ENCODE peak calls at places on chromosomes 6 and 20, in seven cellular contexts. F, R, A, P, J, U and X are unnamed samples.

GRCh38 chr6:107114872-107115694 is at the start of gene BEND3:
- DNase-seq in A (no peak), P (peak; percentile 40), R (peak; percentile 35), F (no peak), J (peak; percentile 47), U (no peak), X (peak; percentile 53)

GRCh38 chr6:109062756-109063352 is 31.8 kb downstream of the SESN1 start:
- DNase-seq in A (no peak), R (no peak), P (no peak), U (no peak), J (no peak), F (no peak), X (no peak)

GRCh38 chr20:13147071-13147961 is 73.8 kb upstream of the ISM1 start:
- DNase-seq in J (no peak), U (no peak), R (no peak), F (no peak), A (no peak), P (no peak), X (no peak)

GRCh38 chr6:133298801-133299200 is 57.6 kb downstream of the EYA4 start:
- DNase-seq in J (no peak), U (no peak), F (no peak), A (no peak), R (no peak), P (no peak), X (no peak)

GRCh38 chr6:111888928-111889696 is 15.9 kb upstream of the FYN start:
- DNase-seq in F (no peak), P (peak; percentile 34), A (no peak), R (no peak), U (peak; percentile 30), J (peak; percentile 52), X (no peak)

GRCh38 chr6:144064402-144064830 is 31.0 kb downstream of the SF3B5 start:
- DNase-seq in F (peak; percentile 42), J (peak; percentile 43), A (no peak), R (peak; percentile 39), U (no peak), P (peak; percentile 31), X (peak; percentile 39)

GRCh38 chr6:119148102-119148824 is 69.8 kb upstream of the FAM184A start:
- DNase-seq in U (peak; percentile 83), F (no peak), J (peak; percentile 91), R (peak; percentile 14), P (no peak), A (no peak), X (peak; percentile 70)

GRCh38 chr6:136989591-136990578 is 54.9 kb downstream of the IL20RA start:
- DNase-seq in J (peak; percentile 28), U (no peak), R (no peak), F (no peak), A (no peak), P (peak; percentile 48), X (peak; percentile 25)

GRCh38 chr6:166988674-166989201 is 10.5 kb upstream of the CEP43 start:
- DNase-seq in A (no peak), U (no peak), J (no peak), F (no peak), R (no peak), P (no peak), X (no peak)

GRCh38 chr6:33160728-33161323 is 31.4 kb downstream of the COL11A2 start:
- DNase-seq in R (no peak), U (peak; percentile 84), A (no peak), J (peak; percentile 92), F (peak; percentile 68), P (no peak), X (no peak)

GRCh38 chr6:15061176-15061575 is 184.7 kb upstream of the JARID2 start:
- DNase-seq in J (no peak), R (no peak), P (no peak), A (no peak), U (no peak), F (no peak), X (no peak)

GRCh38 chr6:168737481-168737880 is 296.5 kb downstream of the SMOC2 start:
- DNase-seq in F (no peak), U (no peak), J (peak; percentile 4), R (no peak), A (no peak), P (no peak), X (no peak)

GRCh38 chr6:130075879-130076278 is 57.5 kb downstream of the L3MBTL3 start:
- DNase-seq in P (no peak), F (no peak), R (no peak), U (peak; percentile 8), J (peak; percentile 49), A (no peak), X (no peak)

GRCh38 chr6:150395388-150396009 is 26.7 kb downstream of the IYD start:
- DNase-seq in F (peak; percentile 61), P (no peak), A (no peak), R (peak; percentile 23), U (peak; percentile 51), J (peak; percentile 80), X (peak; percentile 68)

GRCh38 chr20:62697468-62697912 is 11.1 kb upstream of the NTSR1 start:
- DNase-seq in F (no peak), J (no peak), U (no peak), P (no peak), A (no peak), R (no peak), X (no peak)

GRCh38 chr6:2432258-2432657 is 186.9 kb upstream of the GMDS start:
- DNase-seq in R (no peak), F (no peak), P (no peak), J (peak; percentile 95), A (no peak), U (peak; percentile 97), X (no peak)

GRCh38 chr6:33290459-33290858 is 1.1 kb downstream of the PFDN6 start:
- DNase-seq in F (no peak), P (no peak), A (no peak), J (no peak), U (no peak), R (no peak), X (no peak)

GRCh38 chr6:37516920-37517405 is 17.3 kb upstream of the CCDC167 start:
- DNase-seq in A (no peak), U (no peak), R (no peak), P (no peak), J (no peak), F (no peak), X (no peak)

GRCh38 chr6:160160929-160161646 is 39.5 kb downstream of the SLC22A1 start:
- DNase-seq in F (no peak), J (no peak), P (no peak), A (no peak), R (no peak), U (no peak), X (no peak)

GRCh38 chr6:166026586-166027126 is 141.0 kb downstream of the TBXT start:
- DNase-seq in U (no peak), F (no peak), R (no peak), A (no peak), P (peak; percentile 69), J (no peak), X (no peak)

GRCh38 chr6:3838992-3839867 is 9.9 kb upstream of the FAM50B start:
- DNase-seq in U (peak; percentile 57), R (no peak), J (peak; percentile 70), P (no peak), A (no peak), F (no peak), X (no peak)

GRCh38 chr20:57716893-57717292 is 7.1 kb upstream of the PMEPA1 start:
- DNase-seq in F (no peak), J (no peak), P (peak; percentile 62), A (no peak), R (no peak), U (no peak), X (no peak)

GRCh38 chr6:143513410-143513809 is 1.9 kb upstream of the FUCA2 start:
- DNase-seq in U (no peak), P (peak; percentile 18), R (peak; percentile 16), A (no peak), F (no peak), J (peak; percentile 36), X (peak; percentile 27)

GRCh38 chr6:115838763-115839401 is 221.8 kb downstream of the FRK start:
- DNase-seq in J (peak; percentile 59), A (no peak), R (no peak), P (no peak), F (no peak), U (peak; percentile 13), X (peak; percentile 46)

DNA sequence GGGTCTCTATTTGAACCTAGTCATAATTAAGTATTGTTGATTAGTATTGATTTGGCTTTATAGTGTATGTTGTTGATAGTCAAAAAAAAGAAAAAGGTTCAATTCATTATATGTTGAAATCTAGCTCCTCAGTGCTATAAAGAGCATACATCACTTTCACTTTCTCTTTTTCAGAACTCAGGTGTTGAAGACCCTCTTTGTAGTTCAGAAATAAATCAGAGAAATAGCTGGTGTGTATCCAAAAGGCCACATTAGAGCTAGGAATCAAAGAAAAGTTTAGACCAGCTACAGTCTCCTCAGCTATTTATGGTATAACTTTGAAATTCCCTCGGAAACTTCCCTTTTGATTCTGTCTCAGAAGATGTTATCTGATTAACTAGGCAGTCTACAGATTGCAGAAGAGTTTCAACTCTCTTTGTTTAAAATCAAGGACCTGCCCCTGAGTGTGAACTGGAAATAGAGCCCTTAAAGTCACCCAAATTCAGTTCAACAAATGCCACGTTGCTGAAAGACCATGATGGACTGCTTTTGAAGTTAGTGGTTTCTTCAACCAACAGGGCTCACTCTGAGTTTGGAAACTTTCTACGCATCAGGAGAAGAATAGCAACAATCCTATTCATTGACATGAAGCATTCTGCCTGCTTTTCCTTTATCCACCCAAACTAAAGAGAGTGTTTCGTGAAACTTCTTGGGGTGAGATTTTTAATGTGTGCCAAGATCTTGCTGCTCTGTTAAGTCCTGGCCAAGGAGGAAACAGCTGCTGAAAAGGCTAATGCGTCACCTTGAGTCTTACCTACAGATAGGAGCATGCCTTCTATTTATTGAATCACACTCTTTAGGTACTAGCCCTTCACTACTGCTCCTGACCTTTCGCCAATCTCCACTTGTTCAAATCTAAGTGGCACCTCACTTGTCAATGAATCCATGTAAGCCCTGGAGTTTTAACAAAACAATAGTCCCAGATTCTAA is 111.7 kb downstream of the TNFRSF21 start:
- DNase-seq in P (no peak), J (no peak), U (no peak), A (no peak), F (no peak), R (peak; percentile 20), X (no peak)
- H3K4me3 ChIP-seq in P (no peak overlapping the region), J (peak overlapping the region; percentile 25), U (peak overlapping the region; percentile 51), A (no peak overlapping the region), F (no peak overlapping the region), R (peak overlapping the region; percentile 24), X (peak overlapping the region; percentile 5)

DNA sequence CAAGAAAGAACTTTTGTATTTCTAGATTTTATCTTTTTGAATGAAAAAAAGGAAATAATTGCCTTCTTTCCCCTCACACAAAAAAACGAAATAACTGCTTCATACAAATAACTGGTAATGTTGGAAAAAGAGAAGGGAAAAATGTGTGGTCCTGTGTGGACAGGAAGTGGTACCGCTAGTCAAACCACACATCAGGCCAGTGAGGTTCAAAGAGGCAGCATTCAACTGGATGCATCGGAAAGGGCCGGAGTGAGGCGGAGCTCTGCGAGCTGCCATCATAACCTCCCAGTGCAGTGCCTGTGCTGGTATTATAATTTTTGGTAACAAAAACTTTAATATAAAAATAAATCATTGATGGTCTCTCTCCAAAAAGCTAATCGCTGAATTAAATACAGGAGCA is 111.2 kb downstream of the IRF4 start:
- DNase-seq in A (no peak), U (no peak), P (no peak), J (no peak), R (no peak), F (no peak), X (no peak)
- H3K4me3 ChIP-seq in A (no peak overlapping the region), U (no peak overlapping the region), P (no peak overlapping the region), J (no peak overlapping the region), R (no peak overlapping the region), F (no peak overlapping the region), X (no peak overlapping the region)

GRCh38 chr20:49948178-49948577 is 12.0 kb downstream of the RNF114 start:
- DNase-seq in R (no peak), P (no peak), A (no peak), F (no peak), J (no peak), U (peak; percentile 52), X (no peak)
- H3K4me3 ChIP-seq in R (no peak overlapping the region), P (no peak overlapping the region), A (no peak overlapping the region), F (no peak overlapping the region), J (no peak overlapping the region), U (no peak overlapping the region), X (no peak overlapping the region)

GRCh38 chr20:60057123-60057865 is 99.1 kb downstream of the CDH26 start:
- DNase-seq in F (peak; percentile 71), P (peak; percentile 59), J (peak; percentile 79), R (peak; percentile 76), U (peak; percentile 65), A (no peak), X (peak; percentile 58)
- H3K4me3 ChIP-seq in F (no peak overlapping the region), P (no peak overlapping the region), J (no peak overlapping the region), R (peak overlapping the region; percentile 41), U (no peak overlapping the region), A (no peak overlapping the region), X (no peak overlapping the region)